ENCODE peak calls at places on chromosomes 16 and 17, in five cellular contexts. E, B, G, H and Q are unnamed samples.

GRCh38 chr17:28105501-28105900 is 63.0 kb downstream of the NLK start:
- DNase-seq in E (no peak), B (no peak), G (no peak), H (no peak), Q (no peak)

GRCh38 chr17:3011891-3012290 is 51.5 kb downstream of the OR1D5 start:
- DNase-seq in E (no peak), B (no peak), G (no peak), H (no peak), Q (no peak)

GRCh38 chr17:47649153-47649971 is at the start of gene KPNB1:
- DNase-seq in E (peak; percentile 99), B (peak; percentile 98), G (peak; percentile 99), H (peak; percentile 100), Q (peak; percentile 95)

GRCh38 chr16:89031715-89032659 is 55.0 kb upstream of the CBFA2T3 start:
- DNase-seq in E (no peak), B (peak; percentile 63), G (no peak), H (no peak), Q (peak; percentile 53)

GRCh38 chr17:45218895-45219661 is 2.6 kb upstream of the FMNL1 start:
- DNase-seq in E (peak; percentile 91), B (peak; percentile 73), G (no peak), H (peak; percentile 84), Q (peak; percentile 89)

GRCh38 chr17:8555062-8555461 is 75.5 kb downstream of the MYH10 start:
- DNase-seq in E (no peak), B (no peak), G (no peak), H (no peak), Q (no peak)

GRCh38 chr17:4074831-4075495 is 67.9 kb downstream of the ZZEF1 start:
- DNase-seq in E (no peak), B (peak; percentile 32), G (no peak), H (peak; percentile 68), Q (no peak)

GRCh38 chr16:24322106-24322505 is 66.0 kb downstream of the CACNG3 start:
- DNase-seq in E (no peak), B (no peak), G (no peak), H (no peak), Q (no peak)

GRCh38 chr16:915546-915945 is 55.2 kb downstream of the LMF1 start:
- DNase-seq in E (no peak), B (no peak), G (no peak), H (no peak), Q (no peak)

GRCh38 chr17:50550661-50551432 is 3.9 kb downstream of the SPATA20 start:
- DNase-seq in E (peak; percentile 74), B (no peak), G (no peak), H (peak; percentile 83), Q (no peak)

GRCh38 chr16:55655709-55656694 is at the start of gene SLC6A2:
- DNase-seq in E (no peak), B (no peak), G (no peak), H (no peak), Q (no peak)

GRCh38 chr17:50588391-50589111 is 28.0 kb downstream of the CACNA1G start:
- DNase-seq in E (no peak), B (no peak), G (no peak), H (no peak), Q (no peak)